ENCODE peak calls at places on chromosomes 13 and 19, in four cellular contexts. One of them, this sample, is unnamed.
A peak's percentile ranks its signal among the peaks of the same experiment; 100 is the strongest.

GRCh38 chr13:27117158-27117557 is 54.5 kb downstream of the USP12 start:
- DNase-seq in AG09319: peak; percentile 45
- DNase-seq in AG10803: no peak
- DNase-seq in H9: no peak
- DNase-seq in this sample: no peak

GRCh38 chr19:3061214-3062161 is 807 bp downstream of the TLE5 start:
- DNase-seq in AG09319: no peak
- DNase-seq in AG10803: peak; percentile 36
- DNase-seq in H9: no peak
- DNase-seq in this sample: no peak

GRCh38 chr13:40786568-40786996 is 2.8 kb upstream of the SLC25A15 start:
- DNase-seq in AG10803: no peak
- DNase-seq in AG09319: no peak
- DNase-seq in H9: peak; percentile 8
- DNase-seq in this sample: no peak

GRCh38 chr13:78160793-78161192 is 242.2 kb upstream of the EDNRB start:
- DNase-seq in H9: no peak
- DNase-seq in AG10803: peak; percentile 76
- DNase-seq in AG09319: peak; percentile 77
- DNase-seq in this sample: no peak

GRCh38 chr13:22980936-22981335 is 199.8 kb upstream of the SGCG start:
- DNase-seq in H9: no peak
- DNase-seq in AG09319: no peak
- DNase-seq in AG10803: no peak
- DNase-seq in this sample: no peak

GRCh38 chr13:96112936-96113335 is 23.0 kb downstream of the HS6ST3 start:
- DNase-seq in AG09319: no peak
- DNase-seq in AG10803: no peak
- DNase-seq in H9: no peak
- DNase-seq in this sample: no peak

GRCh38 chr19:32642771-32643170 is 32.2 kb downstream of the ANKRD27 start:
- DNase-seq in AG10803: no peak
- DNase-seq in AG09319: no peak
- DNase-seq in H9: no peak
- DNase-seq in this sample: no peak

GRCh38 chr13:50650936-50651638 is 192.4 kb downstream of the DLEU7 start:
- DNase-seq in H9: no peak
- DNase-seq in AG10803: peak; percentile 8
- DNase-seq in AG09319: peak; percentile 12
- DNase-seq in this sample: no peak

GRCh38 chr19:16702123-16702522 is 17.5 kb upstream of the NWD1 start:
- DNase-seq in H9: no peak
- DNase-seq in AG10803: peak; percentile 81
- DNase-seq in AG09319: peak; percentile 36
- DNase-seq in this sample: peak; percentile 19

GRCh38 chr13:100523994-100524393 is 64.6 kb downstream of the GGACT start:
- DNase-seq in AG10803: no peak
- DNase-seq in AG09319: no peak
- DNase-seq in H9: no peak
- DNase-seq in this sample: no peak

GRCh38 chr13:65260938-65261880 is 1968.9 kb downstream of the PCDH9 start:
- DNase-seq in AG09319: no peak
- DNase-seq in AG10803: no peak
- DNase-seq in H9: no peak
- DNase-seq in this sample: no peak

GRCh38 chr13:94330552-94331071 is 148.9 kb downstream of the DCT start:
- DNase-seq in AG10803: no peak
- DNase-seq in AG09319: no peak
- DNase-seq in H9: no peak
- DNase-seq in this sample: no peak

GRCh38 chr19:10896851-10897526 is 25.6 kb downstream of the CARM1 start:
- DNase-seq in H9: no peak
- DNase-seq in AG09319: no peak
- DNase-seq in AG10803: no peak
- DNase-seq in this sample: no peak

GRCh38 chr19:18418034-18418724 is 1.0 kb upstream of the SSBP4 start:
- DNase-seq in AG10803: no peak
- DNase-seq in H9: no peak
- DNase-seq in AG09319: no peak
- DNase-seq in this sample: no peak

GRCh38 chr19:50777830-50778303 is 7.6 kb downstream of the GPR32 start:
- DNase-seq in AG10803: peak; percentile 8
- DNase-seq in AG09319: no peak
- DNase-seq in H9: peak; percentile 79
- DNase-seq in this sample: peak; percentile 81

GRCh38 chr13:105165449-105166125 is 1369.9 kb downstream of the EFNB2 start:
- DNase-seq in AG10803: no peak
- DNase-seq in H9: no peak
- DNase-seq in AG09319: no peak
- DNase-seq in this sample: no peak

GRCh38 chr13:44159633-44160279 is 213.9 kb upstream of the SERP2 start:
- DNase-seq in AG10803: no peak
- DNase-seq in H9: no peak
- DNase-seq in AG09319: no peak
- DNase-seq in this sample: no peak

GRCh38 chr13:33186851-33187250 is 98.7 kb downstream of the STARD13 start:
- DNase-seq in AG10803: no peak
- DNase-seq in H9: no peak
- DNase-seq in AG09319: no peak
- DNase-seq in this sample: peak; percentile 91

GRCh38 chr19:1948676-1949075 is 7.7 kb downstream of the CSNK1G2 start:
- DNase-seq in AG10803: no peak
- DNase-seq in AG09319: no peak
- DNase-seq in H9: no peak
- DNase-seq in this sample: no peak

GRCh38 chr19:39240421-39240820 is 4.4 kb downstream of the IFNL3 start:
- DNase-seq in AG10803: no peak
- DNase-seq in AG09319: no peak
- DNase-seq in H9: no peak
- DNase-seq in this sample: no peak

GRCh38 chr19:35257113-35257461 is 8.3 kb downstream of the LSR start:
- DNase-seq in H9: no peak
- DNase-seq in AG09319: no peak
- DNase-seq in AG10803: no peak
- DNase-seq in this sample: no peak

GRCh38 chr13:40102360-40102727 is 446.9 kb downstream of the COG6 start:
- DNase-seq in H9: no peak
- DNase-seq in AG09319: no peak
- DNase-seq in AG10803: no peak
- DNase-seq in this sample: no peak

GRCh38 chr19:55152017-55152416 is 3.0 kb upstream of the TNNT1 start:
- DNase-seq in AG10803: no peak
- DNase-seq in H9: no peak
- DNase-seq in AG09319: no peak
- DNase-seq in this sample: no peak

GRCh38 chr19:22545751-22546150 is 88.4 kb upstream of the ZNF492 start:
- DNase-seq in AG10803: no peak
- DNase-seq in AG09319: no peak
- DNase-seq in H9: no peak
- DNase-seq in this sample: peak; percentile 45

GRCh38 chr13:59771272-59771671 is 392.5 kb downstream of the DIAPH3 start:
- DNase-seq in AG09319: no peak
- DNase-seq in H9: no peak
- DNase-seq in AG10803: peak; percentile 48
- DNase-seq in this sample: no peak

GRCh38 chr19:11375143-11375948 is 880 bp downstream of the SWSAP1 start:
- DNase-seq in H9: peak; percentile 82
- DNase-seq in AG09319: no peak
- DNase-seq in AG10803: no peak
- DNase-seq in this sample: peak; percentile 72

GRCh38 chr13:73857106-73857505 is 277.1 kb downstream of the KLF12 start:
- DNase-seq in AG09319: no peak
- DNase-seq in H9: no peak
- DNase-seq in AG10803: no peak
- DNase-seq in this sample: no peak

GRCh38 chr13:99392806-99393135 is 85.6 kb upstream of the GPR183 start:
- DNase-seq in AG10803: no peak
- DNase-seq in AG09319: no peak
- DNase-seq in H9: no peak
- DNase-seq in this sample: no peak

GRCh38 chr13:110265682-110266430 is 41.1 kb downstream of the COL4A1 start:
- DNase-seq in H9: no peak
- DNase-seq in AG09319: no peak
- DNase-seq in AG10803: no peak
- DNase-seq in this sample: peak; percentile 36

GRCh38 chr13:29527916-29528315 is 67.6 kb downstream of the SLC7A1 start:
- DNase-seq in AG09319: no peak
- DNase-seq in AG10803: no peak
- DNase-seq in H9: no peak
- DNase-seq in this sample: no peak

GRCh38 chr19:56253737-56254136 is 18.8 kb upstream of the EDDM13 start:
- DNase-seq in AG10803: peak; percentile 63
- DNase-seq in AG09319: peak; percentile 32
- DNase-seq in H9: no peak
- DNase-seq in this sample: peak; percentile 23

GRCh38 chr19:55463583-55464031 is 944 bp downstream of the C19orf85 start:
- DNase-seq in AG10803: no peak
- DNase-seq in AG09319: no peak
- DNase-seq in H9: no peak
- DNase-seq in this sample: no peak

GRCh38 chr13:31869582-31869981 is 130.3 kb downstream of the RXFP2 start:
- DNase-seq in AG09319: no peak
- DNase-seq in H9: no peak
- DNase-seq in AG10803: no peak
- DNase-seq in this sample: no peak

GRCh38 chr13:34634443-34634842 is 307.6 kb upstream of the NBEA start:
- DNase-seq in H9: no peak
- DNase-seq in AG09319: no peak
- DNase-seq in AG10803: no peak
- DNase-seq in this sample: no peak

GRCh38 chr19:38654478-38655079 is 7.1 kb downstream of the ACTN4 start:
- DNase-seq in AG09319: no peak
- DNase-seq in AG10803: no peak
- DNase-seq in H9: no peak
- DNase-seq in this sample: no peak

This sample was measured in mesendoderm.